ENCODE peak calls at places on chromosomes 6 and 20, in five cellular contexts. One of them, this sample, is unnamed.

GRCh38 chr20:5001174-5002076 is at the start of gene SLC23A2:
- DNase-seq in upper lobe of right lung: peak
- DNase-seq in endothelial cell of umbilical vein: peak
- DNase-seq in astrocyte of the spinal cord: no peak
- DNase-seq in right cardiac atrium: peak
- DNase-seq in this sample: no peak

GRCh38 chr6:157428418-157429202 is 47.6 kb downstream of the ZDHHC14 start:
- DNase-seq in upper lobe of right lung: no peak
- DNase-seq in endothelial cell of umbilical vein: no peak
- DNase-seq in astrocyte of the spinal cord: no peak
- DNase-seq in right cardiac atrium: no peak
- DNase-seq in this sample: no peak

GRCh38 chr6:168956884-168957730 is 296.5 kb downstream of the THBS2 start:
- DNase-seq in upper lobe of right lung: no peak
- DNase-seq in endothelial cell of umbilical vein: peak
- DNase-seq in astrocyte of the spinal cord: peak
- DNase-seq in right cardiac atrium: peak
- DNase-seq in this sample: peak

GRCh38 chr6:16136536-16137450 is 7.9 kb downstream of the MYLIP start:
- DNase-seq in upper lobe of right lung: no peak
- DNase-seq in endothelial cell of umbilical vein: peak
- DNase-seq in astrocyte of the spinal cord: peak
- DNase-seq in right cardiac atrium: no peak
- DNase-seq in this sample: peak

GRCh38 chr6:166575190-166575589 is 11.3 kb downstream of the RAMACL start:
- DNase-seq in upper lobe of right lung: no peak
- DNase-seq in endothelial cell of umbilical vein: peak
- DNase-seq in astrocyte of the spinal cord: no peak
- DNase-seq in right cardiac atrium: no peak
- DNase-seq in this sample: no peak

GRCh38 chr6:153668758-153669157 is 370.3 kb upstream of the OPRM1 start:
- DNase-seq in upper lobe of right lung: no peak
- DNase-seq in endothelial cell of umbilical vein: no peak
- DNase-seq in astrocyte of the spinal cord: no peak
- DNase-seq in right cardiac atrium: no peak
- DNase-seq in this sample: no peak

GRCh38 chr6:125844989-125845388 is 54.2 kb downstream of the NCOA7 start:
- DNase-seq in upper lobe of right lung: no peak
- DNase-seq in endothelial cell of umbilical vein: peak
- DNase-seq in astrocyte of the spinal cord: no peak
- DNase-seq in right cardiac atrium: peak
- DNase-seq in this sample: no peak

GRCh38 chr20:45153756-45154155 is 20.9 kb upstream of the PI3 start:
- DNase-seq in upper lobe of right lung: no peak
- DNase-seq in endothelial cell of umbilical vein: no peak
- DNase-seq in astrocyte of the spinal cord: no peak
- DNase-seq in right cardiac atrium: no peak
- DNase-seq in this sample: no peak

GRCh38 chr6:112485140-112485539 is 138.0 kb downstream of the RFPL4B start:
- DNase-seq in upper lobe of right lung: no peak
- DNase-seq in endothelial cell of umbilical vein: no peak
- DNase-seq in astrocyte of the spinal cord: no peak
- DNase-seq in right cardiac atrium: no peak
- DNase-seq in this sample: no peak

GRCh38 chr20:14991023-14991422 is 653.6 kb upstream of the FLRT3 start:
- DNase-seq in upper lobe of right lung: no peak
- DNase-seq in endothelial cell of umbilical vein: no peak
- DNase-seq in astrocyte of the spinal cord: no peak
- DNase-seq in right cardiac atrium: no peak
- DNase-seq in this sample: peak

GRCh38 chr20:57136734-57137133 is 129.7 kb downstream of the BMP7 start:
- DNase-seq in upper lobe of right lung: no peak
- DNase-seq in endothelial cell of umbilical vein: no peak
- DNase-seq in astrocyte of the spinal cord: no peak
- DNase-seq in right cardiac atrium: no peak
- DNase-seq in this sample: no peak

GRCh38 chr6:163533443-163533842 is 118.9 kb downstream of the QKI start:
- DNase-seq in upper lobe of right lung: no peak
- DNase-seq in endothelial cell of umbilical vein: peak
- DNase-seq in astrocyte of the spinal cord: peak
- DNase-seq in right cardiac atrium: no peak
- DNase-seq in this sample: peak

DNA sequence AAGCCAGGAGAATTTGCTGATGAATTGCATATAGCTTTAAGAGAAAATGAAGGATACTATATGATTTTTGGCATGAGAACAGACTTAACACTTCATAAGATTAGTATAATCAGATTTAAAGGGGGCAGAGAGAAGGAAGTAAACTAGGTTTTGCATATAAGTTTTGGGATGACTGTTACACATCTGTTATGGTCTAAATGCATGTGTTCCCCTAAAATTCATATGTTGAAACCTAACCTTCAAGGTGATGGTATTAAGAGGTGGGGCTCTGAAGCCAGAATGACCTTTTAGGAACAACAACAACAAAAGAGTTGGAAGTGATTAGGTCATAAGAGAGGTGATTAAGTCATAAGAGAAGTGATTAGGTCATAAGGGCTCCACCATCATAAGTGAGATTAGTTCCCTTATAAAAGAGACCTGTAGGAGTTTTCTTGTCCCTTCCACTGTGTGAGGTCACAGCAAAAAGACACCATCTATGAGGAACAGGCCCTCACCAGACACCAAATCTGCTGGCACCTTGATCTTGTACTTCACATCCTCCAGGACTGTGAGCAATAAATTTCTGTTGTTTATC is 6.8 kb downstream of the RAD21L1 start:
- DNase-seq in upper lobe of right lung: no peak
- DNase-seq in endothelial cell of umbilical vein: no peak
- DNase-seq in astrocyte of the spinal cord: no peak
- DNase-seq in right cardiac atrium: no peak
- DNase-seq in this sample: no peak
- H3K4me3 ChIP-seq in upper lobe of right lung: no peak
- H3K4me3 ChIP-seq in endothelial cell of umbilical vein: no peak
- H3K4me3 ChIP-seq in astrocyte of the spinal cord: no peak
- H3K4me3 ChIP-seq in right cardiac atrium: no peak
- H3K4me3 ChIP-seq in this sample: no peak

DNA sequence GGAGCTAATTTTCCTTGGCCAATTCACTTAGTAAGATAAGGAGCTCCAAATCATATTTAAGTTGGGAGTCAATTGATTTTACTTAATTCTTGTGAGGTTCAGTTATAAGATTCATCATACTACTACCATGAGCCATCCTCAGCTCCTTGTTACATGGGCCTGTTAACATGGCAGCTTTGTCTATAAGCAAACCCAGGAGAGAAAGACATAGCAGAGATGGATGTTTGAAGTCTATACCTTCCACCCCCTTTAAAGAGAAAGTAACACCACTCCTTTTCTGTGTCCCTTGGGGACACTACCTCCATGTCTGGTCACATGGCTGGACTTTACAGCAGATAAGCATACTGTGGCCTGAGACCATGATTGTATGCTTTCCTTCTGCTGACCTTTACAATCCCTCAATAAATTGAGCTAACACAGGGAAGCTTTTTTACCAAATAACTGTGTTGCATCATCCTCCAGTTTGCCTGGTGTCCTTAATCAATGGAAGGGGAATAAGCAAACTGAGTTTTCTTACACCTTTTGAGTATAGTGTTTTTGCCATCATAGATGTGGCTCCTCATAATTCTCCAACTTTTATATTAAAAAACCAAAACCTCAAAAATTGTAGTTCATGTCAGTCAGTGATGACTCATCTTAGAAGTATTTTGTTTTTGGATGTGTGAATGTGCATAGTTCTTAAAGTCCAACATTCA is 9.8 kb upstream of the ZNFX1 start:
- DNase-seq in upper lobe of right lung: no peak
- DNase-seq in endothelial cell of umbilical vein: peak
- DNase-seq in astrocyte of the spinal cord: peak
- DNase-seq in right cardiac atrium: no peak
- DNase-seq in this sample: peak
- H3K4me3 ChIP-seq in upper lobe of right lung: no peak
- H3K4me3 ChIP-seq in endothelial cell of umbilical vein: no peak
- H3K4me3 ChIP-seq in astrocyte of the spinal cord: no peak
- H3K4me3 ChIP-seq in right cardiac atrium: no peak
- H3K4me3 ChIP-seq in this sample: no peak

GRCh38 chr6:149897855-149898744 is at the start of gene RAET1E:
- DNase-seq in upper lobe of right lung: peak
- DNase-seq in endothelial cell of umbilical vein: no peak
- DNase-seq in astrocyte of the spinal cord: no peak
- DNase-seq in right cardiac atrium: no peak
- DNase-seq in this sample: no peak
- H3K4me3 ChIP-seq in upper lobe of right lung: peak
- H3K4me3 ChIP-seq in endothelial cell of umbilical vein: no peak
- H3K4me3 ChIP-seq in astrocyte of the spinal cord: no peak
- H3K4me3 ChIP-seq in right cardiac atrium: no peak
- H3K4me3 ChIP-seq in this sample: peak

GRCh38 chr20:19070036-19070435 is 142.4 kb upstream of the SLC24A3 start:
- DNase-seq in upper lobe of right lung: no peak
- DNase-seq in endothelial cell of umbilical vein: no peak
- DNase-seq in astrocyte of the spinal cord: no peak
- DNase-seq in right cardiac atrium: no peak
- DNase-seq in this sample: no peak

GRCh38 chr20:19071442-19071717 is 141.1 kb upstream of the SLC24A3 start:
- DNase-seq in upper lobe of right lung: no peak
- DNase-seq in endothelial cell of umbilical vein: no peak
- DNase-seq in astrocyte of the spinal cord: no peak
- DNase-seq in right cardiac atrium: no peak
- DNase-seq in this sample: no peak

GRCh38 chr20:19071902-19072498 is 140.4 kb upstream of the SLC24A3 start:
- DNase-seq in upper lobe of right lung: no peak
- DNase-seq in endothelial cell of umbilical vein: no peak
- DNase-seq in astrocyte of the spinal cord: no peak
- DNase-seq in right cardiac atrium: no peak
- DNase-seq in this sample: no peak

GRCh38 chr20:19072988-19073387 is 139.5 kb upstream of the SLC24A3 start:
- DNase-seq in upper lobe of right lung: no peak
- DNase-seq in endothelial cell of umbilical vein: no peak
- DNase-seq in astrocyte of the spinal cord: no peak
- DNase-seq in right cardiac atrium: no peak
- DNase-seq in this sample: no peak

DNA sequence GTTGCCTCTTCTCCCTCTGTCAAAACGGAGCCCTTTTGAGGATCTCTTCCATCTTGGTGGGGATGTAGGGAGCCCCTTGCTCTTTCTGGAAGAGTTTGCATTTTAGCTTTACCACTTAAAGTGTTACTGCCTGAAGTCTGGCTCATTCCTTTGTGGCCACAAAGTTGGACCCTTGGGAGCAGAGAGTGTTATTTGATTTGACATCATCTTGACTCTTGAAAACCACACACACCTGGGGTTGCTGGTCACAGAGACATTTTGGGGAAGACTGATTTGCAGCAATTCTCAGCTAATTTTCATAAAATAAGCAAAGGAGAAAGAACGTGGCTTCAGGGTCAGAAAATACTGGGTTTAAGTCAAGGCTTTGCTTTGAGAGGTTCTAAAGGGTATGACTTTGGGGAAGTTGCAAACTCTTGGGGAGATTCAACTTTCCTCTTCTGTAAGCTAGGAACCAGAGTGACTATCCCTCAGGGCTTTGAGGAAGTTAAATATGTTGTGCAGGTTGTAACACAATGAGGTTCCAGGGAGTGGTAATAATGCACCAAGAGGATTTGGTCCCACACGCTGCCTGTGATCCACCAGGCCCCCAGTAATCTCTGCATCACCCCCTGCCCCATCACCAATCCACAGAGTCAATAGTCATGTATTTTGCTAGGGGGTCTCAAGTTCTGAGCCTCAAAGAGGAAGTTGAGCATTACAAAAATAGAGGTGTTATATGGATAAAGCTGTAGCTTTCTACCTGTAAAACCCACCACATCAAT is 141.6 kb upstream of the SLC24A3 start:
- DNase-seq in upper lobe of right lung: no peak
- DNase-seq in endothelial cell of umbilical vein: no peak
- DNase-seq in astrocyte of the spinal cord: no peak
- DNase-seq in right cardiac atrium: no peak
- DNase-seq in this sample: no peak
- H3K4me3 ChIP-seq in upper lobe of right lung: no peak
- H3K4me3 ChIP-seq in endothelial cell of umbilical vein: no peak
- H3K4me3 ChIP-seq in astrocyte of the spinal cord: no peak
- H3K4me3 ChIP-seq in right cardiac atrium: no peak
- H3K4me3 ChIP-seq in this sample: no peak

GRCh38 chr6:71080793-71081192 is 123.9 kb upstream of the B3GAT2 start:
- DNase-seq in upper lobe of right lung: no peak
- DNase-seq in endothelial cell of umbilical vein: no peak
- DNase-seq in astrocyte of the spinal cord: peak
- DNase-seq in right cardiac atrium: no peak
- DNase-seq in this sample: peak

GRCh38 chr6:71079707-71080106 is 122.8 kb upstream of the B3GAT2 start:
- DNase-seq in upper lobe of right lung: no peak
- DNase-seq in endothelial cell of umbilical vein: no peak
- DNase-seq in astrocyte of the spinal cord: peak
- DNase-seq in right cardiac atrium: no peak
- DNase-seq in this sample: peak

GRCh38 chr6:71080151-71080550 is 123.3 kb upstream of the B3GAT2 start:
- DNase-seq in upper lobe of right lung: no peak
- DNase-seq in endothelial cell of umbilical vein: no peak
- DNase-seq in astrocyte of the spinal cord: no peak
- DNase-seq in right cardiac atrium: no peak
- DNase-seq in this sample: no peak

GRCh38 chr6:71077655-71078054 is 120.8 kb upstream of the B3GAT2 start:
- DNase-seq in upper lobe of right lung: no peak
- DNase-seq in endothelial cell of umbilical vein: no peak
- DNase-seq in astrocyte of the spinal cord: no peak
- DNase-seq in right cardiac atrium: no peak
- DNase-seq in this sample: no peak

DNA sequence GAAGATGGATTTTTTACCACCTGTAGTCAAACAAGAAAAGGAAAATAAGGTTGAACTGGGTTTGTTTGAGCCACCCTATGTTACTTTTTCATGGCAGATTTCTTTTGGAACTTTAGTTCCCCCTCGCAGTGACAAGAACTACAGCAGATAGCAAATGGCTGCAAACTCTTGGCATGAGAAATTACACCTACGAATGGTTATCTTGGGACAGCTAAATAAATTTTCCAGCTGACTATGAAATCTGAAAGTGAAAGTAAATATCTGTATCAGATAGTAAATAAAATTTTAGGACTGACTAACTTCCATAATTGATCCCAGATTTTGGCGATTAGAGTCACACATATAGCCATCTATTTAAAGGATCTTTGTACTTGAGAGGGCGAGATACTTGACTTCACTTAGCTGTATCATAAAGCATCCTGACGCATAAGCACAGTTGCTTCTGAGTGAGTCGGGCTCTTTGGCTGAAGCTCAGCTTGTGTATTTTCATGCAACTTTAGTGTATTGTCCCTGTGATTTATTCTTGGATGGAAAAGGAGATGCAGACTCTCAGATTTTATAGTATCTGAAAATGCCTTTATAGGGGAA is 125.3 kb upstream of the B3GAT2 start:
- DNase-seq in upper lobe of right lung: no peak
- DNase-seq in endothelial cell of umbilical vein: no peak
- DNase-seq in astrocyte of the spinal cord: peak
- DNase-seq in right cardiac atrium: no peak
- DNase-seq in this sample: peak
- H3K4me3 ChIP-seq in upper lobe of right lung: peak
- H3K4me3 ChIP-seq in endothelial cell of umbilical vein: no peak
- H3K4me3 ChIP-seq in astrocyte of the spinal cord: no peak
- H3K4me3 ChIP-seq in right cardiac atrium: peak
- H3K4me3 ChIP-seq in this sample: no peak